ENCODE peak calls at places on chromosomes 16 and 17, in eight cellular contexts. One of them, this sample, is unnamed.

GRCh38 chr16:31386157-31386984 is 6.8 kb upstream of the ITGAD start:
- DNase-seq in activated CD8-positive, alpha-beta memory T cell treated with anti-CD3 and anti-CD28 coated beads for 4 hours: no peak
- DNase-seq in tibial artery: no peak
- DNase-seq in adrenal gland: no peak
- DNase-seq in stimulated activated CD4-positive, alpha-beta T cell treated with anti-CD3 and anti-CD28 coated beads, Interleukin-2, amount 100 ng/mL, for 48 hours: peak; percentile 11
- DNase-seq in suprapubic skin: no peak
- DNase-seq in GM06990: no peak
- DNase-seq in stimulated activated CD8-positive, alpha-beta memory T cell treated with anti-CD3 and anti-CD28 coated beads, Interleukin-7, amount 100 ng/mL, for 1 hour: no peak
- DNase-seq in this sample: no peak

GRCh38 chr17:78397681-78398101 is 19.2 kb downstream of the PGS1 start:
- DNase-seq in tibial artery: no peak
- DNase-seq in suprapubic skin: no peak
- DNase-seq in stimulated activated CD4-positive, alpha-beta T cell treated with anti-CD3 and anti-CD28 coated beads, Interleukin-2, amount 100 ng/mL, for 48 hours: no peak
- DNase-seq in activated CD8-positive, alpha-beta memory T cell treated with anti-CD3 and anti-CD28 coated beads for 4 hours: no peak
- DNase-seq in GM06990: no peak
- DNase-seq in adrenal gland: no peak
- DNase-seq in stimulated activated CD8-positive, alpha-beta memory T cell treated with anti-CD3 and anti-CD28 coated beads, Interleukin-7, amount 100 ng/mL, for 1 hour: no peak
- DNase-seq in this sample: no peak

GRCh38 chr17:56373981-56374380 is 219.5 kb upstream of the NOG start:
- DNase-seq in activated CD8-positive, alpha-beta memory T cell treated with anti-CD3 and anti-CD28 coated beads for 4 hours: no peak
- DNase-seq in GM06990: no peak
- DNase-seq in suprapubic skin: no peak
- DNase-seq in stimulated activated CD8-positive, alpha-beta memory T cell treated with anti-CD3 and anti-CD28 coated beads, Interleukin-7, amount 100 ng/mL, for 1 hour: no peak
- DNase-seq in adrenal gland: no peak
- DNase-seq in stimulated activated CD4-positive, alpha-beta T cell treated with anti-CD3 and anti-CD28 coated beads, Interleukin-2, amount 100 ng/mL, for 48 hours: no peak
- DNase-seq in tibial artery: no peak
- DNase-seq in this sample: no peak

GRCh38 chr16:5938607-5939006 is 841.0 kb upstream of the EEF2KMT start:
- DNase-seq in stimulated activated CD4-positive, alpha-beta T cell treated with anti-CD3 and anti-CD28 coated beads, Interleukin-2, amount 100 ng/mL, for 48 hours: no peak
- DNase-seq in adrenal gland: no peak
- DNase-seq in suprapubic skin: no peak
- DNase-seq in stimulated activated CD8-positive, alpha-beta memory T cell treated with anti-CD3 and anti-CD28 coated beads, Interleukin-7, amount 100 ng/mL, for 1 hour: no peak
- DNase-seq in tibial artery: no peak
- DNase-seq in activated CD8-positive, alpha-beta memory T cell treated with anti-CD3 and anti-CD28 coated beads for 4 hours: no peak
- DNase-seq in GM06990: no peak
- DNase-seq in this sample: no peak

GRCh38 chr16:86379505-86379846 is 130.9 kb upstream of the FOXF1 start:
- DNase-seq in adrenal gland: no peak
- DNase-seq in GM06990: no peak
- DNase-seq in stimulated activated CD8-positive, alpha-beta memory T cell treated with anti-CD3 and anti-CD28 coated beads, Interleukin-7, amount 100 ng/mL, for 1 hour: no peak
- DNase-seq in stimulated activated CD4-positive, alpha-beta T cell treated with anti-CD3 and anti-CD28 coated beads, Interleukin-2, amount 100 ng/mL, for 48 hours: no peak
- DNase-seq in activated CD8-positive, alpha-beta memory T cell treated with anti-CD3 and anti-CD28 coated beads for 4 hours: no peak
- DNase-seq in suprapubic skin: no peak
- DNase-seq in tibial artery: no peak
- DNase-seq in this sample: no peak

GRCh38 chr16:3992297-3993051 is 112.0 kb upstream of the CREBBP start:
- DNase-seq in tibial artery: no peak
- DNase-seq in stimulated activated CD4-positive, alpha-beta T cell treated with anti-CD3 and anti-CD28 coated beads, Interleukin-2, amount 100 ng/mL, for 48 hours: no peak
- DNase-seq in GM06990: no peak
- DNase-seq in activated CD8-positive, alpha-beta memory T cell treated with anti-CD3 and anti-CD28 coated beads for 4 hours: no peak
- DNase-seq in stimulated activated CD8-positive, alpha-beta memory T cell treated with anti-CD3 and anti-CD28 coated beads, Interleukin-7, amount 100 ng/mL, for 1 hour: no peak
- DNase-seq in adrenal gland: no peak
- DNase-seq in suprapubic skin: no peak
- DNase-seq in this sample: no peak

GRCh38 chr17:78258323-78259229 is 27.1 kb downstream of the TMEM235 start:
- DNase-seq in activated CD8-positive, alpha-beta memory T cell treated with anti-CD3 and anti-CD28 coated beads for 4 hours: peak; percentile 48
- DNase-seq in stimulated activated CD8-positive, alpha-beta memory T cell treated with anti-CD3 and anti-CD28 coated beads, Interleukin-7, amount 100 ng/mL, for 1 hour: no peak
- DNase-seq in GM06990: peak; percentile 54
- DNase-seq in suprapubic skin: no peak
- DNase-seq in stimulated activated CD4-positive, alpha-beta T cell treated with anti-CD3 and anti-CD28 coated beads, Interleukin-2, amount 100 ng/mL, for 48 hours: peak; percentile 70
- DNase-seq in adrenal gland: no peak
- DNase-seq in tibial artery: peak; percentile 51
- DNase-seq in this sample: no peak

GRCh38 chr16:1613728-1614225 is 1.6 kb downstream of the CRAMP1 start:
- DNase-seq in activated CD8-positive, alpha-beta memory T cell treated with anti-CD3 and anti-CD28 coated beads for 4 hours: no peak
- DNase-seq in suprapubic skin: no peak
- DNase-seq in stimulated activated CD8-positive, alpha-beta memory T cell treated with anti-CD3 and anti-CD28 coated beads, Interleukin-7, amount 100 ng/mL, for 1 hour: no peak
- DNase-seq in stimulated activated CD4-positive, alpha-beta T cell treated with anti-CD3 and anti-CD28 coated beads, Interleukin-2, amount 100 ng/mL, for 48 hours: no peak
- DNase-seq in adrenal gland: peak; percentile 40
- DNase-seq in GM06990: no peak
- DNase-seq in tibial artery: no peak
- DNase-seq in this sample: no peak

This sample was measured in hypothalamus.